ENCODE peak calls at places on chromosomes 7 and 10, in six cellular contexts. One of them, this sample, is unnamed.

GRCh38 chr7:34837826-34838225 is 179.8 kb downstream of the NPSR1 start:
- DNase-seq in HepG2: no peak
- DNase-seq in H1: no peak
- DNase-seq in HCT116: no peak
- DNase-seq in K562: no peak
- DNase-seq in GM12878: no peak
- DNase-seq in this sample: no peak

GRCh38 chr7:122974229-122974628 is 21.3 kb downstream of the TAS2R16 start:
- DNase-seq in HepG2: no peak
- DNase-seq in H1: peak; percentile 15
- DNase-seq in HCT116: no peak
- DNase-seq in K562: no peak
- DNase-seq in GM12878: no peak
- DNase-seq in this sample: no peak

GRCh38 chr10:1411451-1411850 is 325.9 kb downstream of the ADARB2 start:
- DNase-seq in HepG2: no peak
- DNase-seq in H1: no peak
- DNase-seq in HCT116: no peak
- DNase-seq in K562: no peak
- DNase-seq in GM12878: no peak
- DNase-seq in this sample: no peak

GRCh38 chr7:14332155-14332554 is 342.7 kb upstream of the ETV1 start:
- DNase-seq in HepG2: no peak
- DNase-seq in H1: no peak
- DNase-seq in HCT116: no peak
- DNase-seq in K562: no peak
- DNase-seq in GM12878: no peak
- DNase-seq in this sample: no peak

GRCh38 chr10:125559210-125559609 is 123.8 kb downstream of the TEX36 start:
- DNase-seq in HepG2: no peak
- DNase-seq in H1: no peak
- DNase-seq in HCT116: no peak
- DNase-seq in K562: no peak
- DNase-seq in GM12878: peak; percentile 8
- DNase-seq in this sample: no peak

GRCh38 chr7:98568891-98569290 is 48.2 kb upstream of the NPTX2 start:
- DNase-seq in HepG2: no peak
- DNase-seq in H1: no peak
- DNase-seq in HCT116: no peak
- DNase-seq in K562: no peak
- DNase-seq in GM12878: no peak
- DNase-seq in this sample: no peak

GRCh38 chr7:132351858-132352539 is 224.3 kb downstream of the PLXNA4 start:
- DNase-seq in HepG2: no peak
- DNase-seq in H1: no peak
- DNase-seq in HCT116: no peak
- DNase-seq in K562: no peak
- DNase-seq in GM12878: no peak
- DNase-seq in this sample: no peak

GRCh38 chr10:122561212-122561611 is 658 bp downstream of the DMBT1 start:
- DNase-seq in HepG2: no peak
- DNase-seq in H1: no peak
- DNase-seq in HCT116: no peak
- DNase-seq in K562: no peak
- DNase-seq in GM12878: no peak
- DNase-seq in this sample: no peak

GRCh38 chr10:97207756-97208346 is 22.1 kb upstream of the SLIT1 start:
- DNase-seq in HepG2: no peak
- DNase-seq in H1: no peak
- DNase-seq in HCT116: no peak
- DNase-seq in K562: no peak
- DNase-seq in GM12878: no peak
- DNase-seq in this sample: no peak
- TF ChIP-seq ZNF274 in HepG2: no peak
- TF ChIP-seq ZNF274 in H1: no peak
- TF ChIP-seq ZNF274 in HCT116: no peak
- TF ChIP-seq ZNF274 in K562: no peak
- TF ChIP-seq ZNF274 in GM12878: no peak
- TF ChIP-seq ZNF274 in this sample: no peak

GRCh38 chr7:101803203-101804086 is 14.0 kb upstream of the CUX1 start:
- DNase-seq in HepG2: peak; percentile 45
- DNase-seq in H1: no peak
- DNase-seq in HCT116: no peak
- DNase-seq in K562: no peak
- DNase-seq in GM12878: no peak
- DNase-seq in this sample: no peak

GRCh38 chr7:101804087-101804631 is 13.3 kb upstream of the CUX1 start:
- DNase-seq in HepG2: no peak
- DNase-seq in H1: peak; percentile 25
- DNase-seq in HCT116: no peak
- DNase-seq in K562: no peak
- DNase-seq in GM12878: no peak
- DNase-seq in this sample: peak; percentile 44

DNA sequence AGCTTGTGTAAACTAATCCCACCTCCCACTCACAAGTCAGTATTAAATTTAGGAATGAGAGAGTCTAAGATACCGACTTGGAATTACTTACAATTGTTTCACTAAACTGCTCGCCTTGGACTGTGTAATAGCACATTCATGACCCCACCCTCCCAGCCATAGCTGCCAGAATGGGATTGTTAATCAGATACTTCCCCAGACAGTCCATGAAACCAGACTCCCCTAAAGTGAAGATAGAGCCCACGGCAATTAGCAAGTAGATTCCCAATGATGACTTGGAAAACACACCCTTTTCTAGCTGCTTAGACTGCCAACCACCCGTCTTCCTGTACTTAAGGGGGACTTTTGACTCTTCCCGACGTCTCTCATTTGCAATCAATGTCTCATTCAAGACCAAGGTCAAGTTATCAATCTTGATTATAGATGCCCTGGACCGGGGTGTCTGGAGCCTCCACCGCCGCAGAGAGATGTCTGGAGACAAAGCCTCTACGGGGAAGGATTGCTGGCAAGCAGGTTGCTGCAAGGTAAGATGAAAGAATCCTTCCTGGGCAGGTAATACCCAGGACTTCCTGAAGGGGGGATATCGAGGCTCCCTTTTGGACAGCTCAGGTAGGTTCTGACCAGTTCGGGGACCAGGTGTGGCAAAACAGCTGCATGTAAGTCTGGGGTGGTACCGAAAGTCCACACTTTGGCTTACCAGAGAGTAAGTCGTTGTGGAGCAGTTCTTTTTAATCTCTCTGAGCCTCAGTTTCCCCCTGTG is 12.6 kb upstream of the CUX1 start:
- DNase-seq in HepG2: no peak
- DNase-seq in H1: peak; percentile 27
- DNase-seq in HCT116: peak; percentile 59
- DNase-seq in K562: peak; percentile 60
- DNase-seq in GM12878: no peak
- DNase-seq in this sample: no peak
- H3K9ac ChIP-seq in HepG2: no peak overlapping the region
- H3K9ac ChIP-seq in H1: no peak overlapping the region
- H3K9ac ChIP-seq in HCT116: no peak overlapping the region
- H3K9ac ChIP-seq in K562: no peak overlapping the region
- H3K9ac ChIP-seq in GM12878: no peak overlapping the region
- H3K9ac ChIP-seq in this sample: no peak overlapping the region

DNA sequence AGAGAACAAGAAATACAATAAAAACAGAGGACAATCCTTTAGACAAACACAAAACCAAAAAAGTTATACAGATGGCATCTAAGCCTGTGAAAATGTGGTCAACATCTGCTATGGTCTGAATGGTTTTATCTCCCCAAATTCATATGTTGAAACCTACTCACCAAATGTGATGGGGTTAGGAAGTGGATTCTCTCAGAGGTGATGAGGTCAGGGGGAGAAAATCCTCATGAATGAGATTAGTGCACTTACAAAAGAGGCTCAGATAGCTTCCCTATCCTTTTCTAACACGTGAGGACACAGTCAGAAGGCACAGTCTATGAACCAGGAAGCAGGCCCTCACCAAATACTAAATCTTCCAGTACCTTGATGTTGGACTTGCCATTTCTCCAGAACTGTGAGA is 147.8 kb upstream of the GPR22 start:
- DNase-seq in HepG2: no peak
- DNase-seq in H1: no peak
- DNase-seq in HCT116: no peak
- DNase-seq in K562: no peak
- DNase-seq in GM12878: no peak
- DNase-seq in this sample: peak; percentile 5
- H3K4me3 ChIP-seq in HepG2: no peak overlapping the region
- H3K4me3 ChIP-seq in H1: no peak overlapping the region
- H3K4me3 ChIP-seq in HCT116: no peak overlapping the region
- H3K4me3 ChIP-seq in K562: no peak overlapping the region
- H3K4me3 ChIP-seq in GM12878: no peak overlapping the region
- H3K4me3 ChIP-seq in this sample: no peak overlapping the region

GRCh38 chr7:105016083-105017075 is 2.4 kb downstream of the KMT2E start:
- DNase-seq in HepG2: no peak
- DNase-seq in H1: no peak
- DNase-seq in HCT116: no peak
- DNase-seq in K562: no peak
- DNase-seq in GM12878: no peak
- DNase-seq in this sample: no peak
- TF ChIP-seq ZNF274 in HepG2: no peak
- TF ChIP-seq ZNF274 in H1: no peak
- TF ChIP-seq ZNF274 in HCT116: no peak
- TF ChIP-seq ZNF274 in K562: no peak
- TF ChIP-seq ZNF274 in GM12878: no peak
- TF ChIP-seq ZNF274 in this sample: no peak

DNA sequence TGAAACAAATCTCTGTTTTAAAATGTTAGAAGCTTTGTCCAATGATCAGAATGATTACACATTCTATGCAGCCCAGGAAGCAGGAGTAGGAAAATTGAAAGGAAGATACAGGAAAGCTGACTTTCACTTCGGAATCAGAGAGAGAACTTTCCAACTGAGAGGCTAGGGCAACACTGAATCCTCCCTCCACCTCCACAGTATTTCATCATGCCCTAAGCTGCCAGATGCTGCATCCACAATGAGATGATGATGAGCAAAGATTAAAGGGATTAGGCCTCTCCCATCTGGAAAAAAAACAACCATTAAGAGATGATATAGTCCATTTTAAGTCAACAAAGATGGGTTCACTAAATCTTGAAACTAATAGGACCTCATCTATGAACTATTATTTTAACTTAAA is 215.6 kb downstream of the GPR37 start:
- DNase-seq in HepG2: no peak
- DNase-seq in H1: no peak
- DNase-seq in HCT116: no peak
- DNase-seq in K562: no peak
- DNase-seq in GM12878: no peak
- DNase-seq in this sample: no peak
- H3K9ac ChIP-seq in HepG2: no peak overlapping the region
- H3K9ac ChIP-seq in H1: no peak overlapping the region
- H3K9ac ChIP-seq in HCT116: no peak overlapping the region
- H3K9ac ChIP-seq in K562: no peak overlapping the region
- H3K9ac ChIP-seq in GM12878: no peak overlapping the region
- H3K9ac ChIP-seq in this sample: no peak overlapping the region

GRCh38 chr7:74586258-74587200 is 71.0 kb upstream of the GTF2I start:
- DNase-seq in HepG2: no peak
- DNase-seq in H1: no peak
- DNase-seq in HCT116: no peak
- DNase-seq in K562: no peak
- DNase-seq in GM12878: no peak
- DNase-seq in this sample: no peak
- H3K4me3 ChIP-seq in HepG2: no peak overlapping the region
- H3K4me3 ChIP-seq in H1: no peak overlapping the region
- H3K4me3 ChIP-seq in HCT116: no peak overlapping the region
- H3K4me3 ChIP-seq in K562: no peak overlapping the region
- H3K4me3 ChIP-seq in GM12878: no peak overlapping the region
- H3K4me3 ChIP-seq in this sample: no peak overlapping the region

GRCh38 chr7:147981072-147981813 is 609.3 kb upstream of the C7orf33 start:
- DNase-seq in HepG2: no peak
- DNase-seq in H1: no peak
- DNase-seq in HCT116: no peak
- DNase-seq in K562: no peak
- DNase-seq in GM12878: peak; percentile 41
- DNase-seq in this sample: no peak
- TF ChIP-seq ZNF274 in HepG2: no peak
- TF ChIP-seq ZNF274 in H1: no peak
- TF ChIP-seq ZNF274 in HCT116: no peak
- TF ChIP-seq ZNF274 in K562: no peak
- TF ChIP-seq ZNF274 in GM12878: no peak
- TF ChIP-seq ZNF274 in this sample: no peak

DNA sequence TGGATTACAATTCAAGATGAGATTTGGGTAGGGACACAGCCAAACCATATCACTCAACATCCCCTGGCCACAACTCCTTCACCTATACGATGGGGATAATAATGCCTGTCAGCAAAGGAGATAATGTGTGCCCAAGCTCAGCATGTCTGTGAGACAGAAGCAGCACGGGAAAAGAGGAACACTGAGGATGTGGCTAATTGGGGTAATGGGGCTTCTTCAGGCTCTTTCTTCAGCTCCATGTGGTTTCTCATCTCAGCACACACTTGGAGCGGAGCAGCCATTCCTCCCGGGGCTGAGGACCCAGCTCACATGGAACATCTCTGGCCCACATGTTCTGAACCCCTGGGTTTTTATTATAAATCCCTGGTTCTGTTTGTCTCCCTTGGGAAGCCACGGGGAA is 136.0 kb upstream of the NAMPT start:
- DNase-seq in HepG2: no peak
- DNase-seq in H1: no peak
- DNase-seq in HCT116: no peak
- DNase-seq in K562: no peak
- DNase-seq in GM12878: no peak
- DNase-seq in this sample: no peak
- H3K9ac ChIP-seq in HepG2: no peak overlapping the region
- H3K9ac ChIP-seq in H1: no peak overlapping the region
- H3K9ac ChIP-seq in HCT116: no peak overlapping the region
- H3K9ac ChIP-seq in K562: no peak overlapping the region
- H3K9ac ChIP-seq in GM12878: no peak overlapping the region
- H3K9ac ChIP-seq in this sample: no peak overlapping the region

GRCh38 chr10:71776528-71776927 is 3.2 kb upstream of the VSIR start:
- DNase-seq in HepG2: no peak
- DNase-seq in H1: no peak
- DNase-seq in HCT116: no peak
- DNase-seq in K562: peak; percentile 57
- DNase-seq in GM12878: no peak
- DNase-seq in this sample: no peak
- H3K4me3 ChIP-seq in HepG2: no peak overlapping the region
- H3K4me3 ChIP-seq in H1: no peak overlapping the region
- H3K4me3 ChIP-seq in HCT116: no peak overlapping the region
- H3K4me3 ChIP-seq in K562: no peak overlapping the region
- H3K4me3 ChIP-seq in GM12878: no peak overlapping the region
- H3K4me3 ChIP-seq in this sample: no peak overlapping the region

This sample was measured in NT2/D1.